ENCODE peak calls at places on chromosomes 7 and 10, in four cellular contexts. Y, C, P and U are unnamed samples.

GRCh38 chr7:14069961-14070360 is 80.5 kb upstream of the ETV1 start:
- DNase-seq in Y (no peak), C (no peak), P (no peak), U (no peak)

GRCh38 chr7:4868493-4868892 is 6.7 kb upstream of the PAPOLB start:
- DNase-seq in Y (no peak), C (no peak), P (no peak), U (no peak)

GRCh38 chr10:100148353-100149211 is 37.2 kb downstream of the ERLIN1 start:
- DNase-seq in Y (peak), C (no peak), P (peak), U (peak)

GRCh38 chr7:18020138-18020715 is 7.4 kb downstream of the PRPS1L1 start:
- DNase-seq in Y (no peak), C (no peak), P (peak), U (no peak)

GRCh38 chr7:52854681-52855080 is 180.8 kb upstream of the POM121L12 start:
- DNase-seq in Y (no peak), C (no peak), P (no peak), U (no peak)

GRCh38 chr10:102120142-102120986 is at the start of gene LDB1:
- DNase-seq in Y (peak), C (peak), P (peak), U (peak)

GRCh38 chr10:114436941-114437340 is 32.6 kb upstream of the AFAP1L2 start:
- DNase-seq in Y (no peak), C (no peak), P (no peak), U (no peak)

GRCh38 chr10:71962915-71963314 is 1.3 kb upstream of the CHST3 start:
- DNase-seq in Y (no peak), C (no peak), P (no peak), U (no peak)

GRCh38 chr10:125722811-125723210 is 3.3 kb downstream of the EDRF1 start:
- DNase-seq in Y (no peak), C (no peak), P (no peak), U (no peak)

GRCh38 chr7:51351661-51352060 is 35.1 kb upstream of the COBL start:
- DNase-seq in Y (no peak), C (no peak), P (no peak), U (no peak)

GRCh38 chr7:47610506-47611044 is 28.7 kb upstream of the TNS3 start:
- DNase-seq in Y (peak), C (no peak), P (peak), U (peak)

GRCh38 chr10:131870831-131871672 is 29.8 kb upstream of the PPP2R2D start:
- DNase-seq in Y (peak), C (no peak), P (no peak), U (no peak)

GRCh38 chr10:43230101-43230908 is 36.6 kb downstream of the RASGEF1A start:
- DNase-seq in Y (no peak), C (peak), P (no peak), U (no peak)

GRCh38 chr7:13742719-13743640 is 246.5 kb downstream of the ETV1 start:
- DNase-seq in Y (peak), C (no peak), P (peak), U (peak)

GRCh38 chr7:124688991-124689390 is 76.6 kb downstream of the GPR37 start:
- DNase-seq in Y (peak), C (no peak), P (no peak), U (no peak)

GRCh38 chr7:128210036-128210347 is 31.1 kb upstream of the LEP start:
- DNase-seq in Y (no peak), C (no peak), P (no peak), U (no peak)
- TF ChIP-seq CTCF in Y (no peak), C (no peak), P (no peak), U (no peak)

GRCh38 chr10:80855348-80855971 is 317.8 kb downstream of the SH2D4B start:
- DNase-seq in Y (no peak), C (no peak), P (no peak), U (no peak)
- TF ChIP-seq CTCF in Y (no peak), C (peak), P (no peak), U (peak)

GRCh38 chr7:44307301-44307900 is 18.0 kb downstream of the CAMK2B start:
- DNase-seq in Y (peak), C (no peak), P (peak), U (peak)
- TF ChIP-seq CTCF in Y (peak), C (peak), P (peak), U (peak)

DNA sequence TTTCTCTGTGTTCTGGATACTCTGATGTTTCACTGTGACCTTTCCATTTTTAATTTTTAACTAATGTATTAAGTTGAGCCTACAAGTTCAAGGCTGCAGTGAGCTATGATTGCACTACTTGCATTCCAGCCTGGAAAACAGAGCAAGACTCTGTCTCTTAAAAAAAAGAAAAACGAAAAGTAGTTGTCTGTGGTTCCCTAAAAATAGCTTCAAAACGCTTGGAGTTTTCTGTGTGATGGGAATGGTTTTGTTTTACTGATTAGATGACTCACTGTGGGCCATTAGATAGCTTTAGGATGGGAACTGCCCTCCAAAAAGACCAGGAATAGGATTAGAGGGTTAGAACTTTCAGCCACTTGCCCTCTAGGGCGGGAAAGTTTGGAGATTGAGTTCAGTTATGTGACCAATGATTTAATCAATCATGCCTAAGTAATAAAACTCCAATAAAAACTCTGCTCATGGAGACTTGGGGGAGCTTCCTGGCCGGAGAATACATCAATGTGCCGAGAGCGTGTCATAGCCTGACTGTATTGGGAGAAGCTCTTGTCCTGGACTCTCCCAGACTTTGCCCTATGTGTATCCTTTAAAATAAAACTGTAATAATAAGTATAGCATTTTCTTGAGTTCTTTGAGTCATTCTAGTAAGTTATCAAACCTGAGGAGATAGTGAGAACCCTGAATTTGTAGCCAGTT is 147.1 kb downstream of the LYZL1 start:
- DNase-seq in Y (peak), C (no peak), P (peak), U (peak)
- TF ChIP-seq CTCF in Y (no peak), C (no peak), P (no peak), U (no peak)

GRCh38 chr10:24727811-24728210 is 4.1 kb upstream of the ARHGAP21 start:
- DNase-seq in Y (no peak), C (no peak), P (peak), U (no peak)
- TF ChIP-seq CTCF in Y (peak), C (no peak), P (no peak), U (peak)

DNA sequence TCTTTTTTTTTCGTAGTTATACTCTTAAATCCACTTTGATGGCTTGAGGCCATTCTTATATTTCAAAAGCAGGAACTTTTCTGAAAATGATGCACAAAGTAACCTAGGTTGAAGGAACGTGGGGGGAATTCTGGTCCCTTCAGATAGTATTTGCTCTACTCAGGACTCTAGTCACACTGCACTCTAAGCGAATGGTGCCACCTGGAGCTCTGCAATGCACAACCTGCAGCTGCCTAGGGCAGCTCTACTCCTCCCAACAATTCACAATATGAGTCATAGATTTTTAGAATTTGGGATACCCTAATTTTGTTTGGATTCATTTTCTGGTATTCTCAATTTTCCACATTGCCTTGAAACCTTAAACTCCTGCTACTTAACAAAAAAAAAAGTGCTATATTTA is 17.3 kb downstream of the SYPL1 start:
- DNase-seq in Y (no peak), C (no peak), P (no peak), U (no peak)
- TF ChIP-seq CTCF in Y (no peak), C (no peak), P (no peak), U (no peak)